ENCODE peak calls at places on chromosomes 16 and 17, in four cellular contexts. One of them, this sample, is unnamed.

GRCh38 chr17:44191389-44191788 is 4.6 kb downstream of the TMUB2 start:
- DNase-seq in mucosa of descending colon: no peak
- DNase-seq in prostate gland: no peak
- DNase-seq in naive thymus-derived CD4-positive, alpha-beta T cell: no peak
- DNase-seq in this sample: no peak

GRCh38 chr17:10623786-10624338 is 33.2 kb downstream of the MYH3 start:
- DNase-seq in mucosa of descending colon: no peak
- DNase-seq in naive thymus-derived CD4-positive, alpha-beta T cell: no peak
- DNase-seq in prostate gland: no peak
- DNase-seq in this sample: no peak

GRCh38 chr16:75289189-75289588 is 37.8 kb upstream of the BCAR1 start:
- DNase-seq in mucosa of descending colon: no peak
- DNase-seq in naive thymus-derived CD4-positive, alpha-beta T cell: no peak
- DNase-seq in prostate gland: no peak
- DNase-seq in this sample: no peak

GRCh38 chr16:3999479-3999868 is 116.8 kb downstream of the ADCY9 start:
- DNase-seq in prostate gland: no peak
- DNase-seq in naive thymus-derived CD4-positive, alpha-beta T cell: no peak
- DNase-seq in mucosa of descending colon: no peak
- DNase-seq in this sample: no peak

GRCh38 chr17:17724307-17724921 is 43.2 kb downstream of the RAI1 start:
- DNase-seq in naive thymus-derived CD4-positive, alpha-beta T cell: no peak
- DNase-seq in mucosa of descending colon: no peak
- DNase-seq in prostate gland: no peak
- DNase-seq in this sample: no peak

GRCh38 chr17:1179635-1180433 is at the start of gene ABR:
- DNase-seq in prostate gland: peak
- DNase-seq in mucosa of descending colon: peak
- DNase-seq in naive thymus-derived CD4-positive, alpha-beta T cell: peak
- DNase-seq in this sample: peak

GRCh38 chr17:8488931-8489330 is 53.2 kb downstream of the NDEL1 start:
- DNase-seq in prostate gland: no peak
- DNase-seq in naive thymus-derived CD4-positive, alpha-beta T cell: no peak
- DNase-seq in mucosa of descending colon: no peak
- DNase-seq in this sample: no peak

GRCh38 chr16:86252596-86252995 is 257.7 kb upstream of the FOXF1 start:
- DNase-seq in naive thymus-derived CD4-positive, alpha-beta T cell: no peak
- DNase-seq in prostate gland: no peak
- DNase-seq in mucosa of descending colon: no peak
- DNase-seq in this sample: no peak

GRCh38 chr17:17792551-17793377 is 44.0 kb downstream of the SREBF1 start:
- DNase-seq in prostate gland: no peak
- DNase-seq in mucosa of descending colon: no peak
- DNase-seq in naive thymus-derived CD4-positive, alpha-beta T cell: peak
- DNase-seq in this sample: no peak

GRCh38 chr16:55495616-55496289 is 13.1 kb upstream of the LPCAT2 start:
- DNase-seq in mucosa of descending colon: no peak
- DNase-seq in naive thymus-derived CD4-positive, alpha-beta T cell: no peak
- DNase-seq in prostate gland: peak
- DNase-seq in this sample: no peak

GRCh38 chr17:48107137-48108055 is at the start of gene SNX11:
- DNase-seq in prostate gland: peak
- DNase-seq in naive thymus-derived CD4-positive, alpha-beta T cell: peak
- DNase-seq in mucosa of descending colon: peak
- DNase-seq in this sample: peak

GRCh38 chr17:19311016-19311415 is 51.5 kb downstream of the B9D1 start:
- DNase-seq in prostate gland: no peak
- DNase-seq in naive thymus-derived CD4-positive, alpha-beta T cell: no peak
- DNase-seq in mucosa of descending colon: no peak
- DNase-seq in this sample: no peak

GRCh38 chr17:15891348-15891747 is 53.6 kb upstream of the ADORA2B start:
- DNase-seq in prostate gland: no peak
- DNase-seq in naive thymus-derived CD4-positive, alpha-beta T cell: no peak
- DNase-seq in mucosa of descending colon: no peak
- DNase-seq in this sample: no peak

GRCh38 chr16:497258-497657 is 30.3 kb upstream of the CAPN15 start:
- DNase-seq in prostate gland: no peak
- DNase-seq in naive thymus-derived CD4-positive, alpha-beta T cell: no peak
- DNase-seq in mucosa of descending colon: no peak
- DNase-seq in this sample: no peak

GRCh38 chr16:79380990-79381389 is 219.5 kb downstream of the MAF start:
- DNase-seq in mucosa of descending colon: no peak
- DNase-seq in naive thymus-derived CD4-positive, alpha-beta T cell: no peak
- DNase-seq in prostate gland: no peak
- DNase-seq in this sample: no peak

GRCh38 chr17:40910441-40910841 is 25.4 kb upstream of the KRT20 start:
- DNase-seq in naive thymus-derived CD4-positive, alpha-beta T cell: no peak
- DNase-seq in prostate gland: peak
- DNase-seq in mucosa of descending colon: no peak
- DNase-seq in this sample: no peak

GRCh38 chr17:72163474-72163873 is 42.7 kb downstream of the SOX9 start:
- DNase-seq in mucosa of descending colon: no peak
- DNase-seq in prostate gland: no peak
- DNase-seq in naive thymus-derived CD4-positive, alpha-beta T cell: no peak
- DNase-seq in this sample: no peak

GRCh38 chr17:37671813-37672544 is 28.7 kb upstream of the DDX52 start:
- DNase-seq in naive thymus-derived CD4-positive, alpha-beta T cell: no peak
- DNase-seq in prostate gland: no peak
- DNase-seq in mucosa of descending colon: no peak
- DNase-seq in this sample: no peak

GRCh38 chr17:71902931-71903506 is 217.8 kb upstream of the SOX9 start:
- DNase-seq in prostate gland: no peak
- DNase-seq in naive thymus-derived CD4-positive, alpha-beta T cell: no peak
- DNase-seq in mucosa of descending colon: no peak
- DNase-seq in this sample: no peak

GRCh38 chr16:53743149-53743566 is 39.2 kb downstream of the FTO start:
- DNase-seq in prostate gland: no peak
- DNase-seq in mucosa of descending colon: no peak
- DNase-seq in naive thymus-derived CD4-positive, alpha-beta T cell: peak
- DNase-seq in this sample: peak

GRCh38 chr17:5741810-5742209 is 157.5 kb upstream of the NLRP1 start:
- DNase-seq in prostate gland: no peak
- DNase-seq in mucosa of descending colon: no peak
- DNase-seq in naive thymus-derived CD4-positive, alpha-beta T cell: no peak
- DNase-seq in this sample: no peak

GRCh38 chr16:69077251-69077650 is 28.2 kb upstream of the HAS3 start:
- DNase-seq in naive thymus-derived CD4-positive, alpha-beta T cell: no peak
- DNase-seq in prostate gland: no peak
- DNase-seq in mucosa of descending colon: no peak
- DNase-seq in this sample: no peak

GRCh38 chr17:1067282-1067956 is 70.5 kb downstream of the TIMM22 start:
- DNase-seq in mucosa of descending colon: peak
- DNase-seq in naive thymus-derived CD4-positive, alpha-beta T cell: no peak
- DNase-seq in prostate gland: no peak
- DNase-seq in this sample: no peak

DNA sequence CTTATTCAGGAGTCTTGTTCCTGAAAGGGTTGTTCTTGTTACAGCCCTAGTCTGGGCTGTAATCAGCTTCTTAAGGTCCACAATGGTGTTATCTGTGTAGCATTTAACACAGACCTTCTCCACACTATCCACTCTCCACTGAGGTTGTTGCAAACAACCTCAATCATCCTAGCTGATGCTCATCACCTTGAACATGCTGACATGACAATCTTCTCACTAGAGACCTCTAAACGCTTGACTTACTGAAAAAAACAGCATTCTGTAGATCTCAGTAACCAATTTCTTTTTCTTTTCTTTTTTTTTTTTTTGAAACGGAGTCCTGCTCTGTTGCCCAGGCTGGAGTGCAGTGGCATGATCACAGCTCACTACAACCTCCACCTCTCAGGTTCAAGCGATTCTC is 3.6 kb downstream of the TNFRSF17 start:
- DNase-seq in prostate gland: no peak
- DNase-seq in naive thymus-derived CD4-positive, alpha-beta T cell: no peak
- DNase-seq in mucosa of descending colon: no peak
- DNase-seq in this sample: no peak
- H3K4me3 ChIP-seq in prostate gland: no peak
- H3K4me3 ChIP-seq in naive thymus-derived CD4-positive, alpha-beta T cell: no peak
- H3K4me3 ChIP-seq in mucosa of descending colon: no peak
- H3K4me3 ChIP-seq in this sample: no peak

GRCh38 chr17:73645050-73645871 is 1.0 kb upstream of the SDK2 start:
- DNase-seq in naive thymus-derived CD4-positive, alpha-beta T cell: peak
- DNase-seq in prostate gland: peak
- DNase-seq in mucosa of descending colon: no peak
- DNase-seq in this sample: no peak
- H3K4me3 ChIP-seq in naive thymus-derived CD4-positive, alpha-beta T cell: no peak
- H3K4me3 ChIP-seq in prostate gland: peak
- H3K4me3 ChIP-seq in mucosa of descending colon: no peak
- H3K4me3 ChIP-seq in this sample: no peak

DNA sequence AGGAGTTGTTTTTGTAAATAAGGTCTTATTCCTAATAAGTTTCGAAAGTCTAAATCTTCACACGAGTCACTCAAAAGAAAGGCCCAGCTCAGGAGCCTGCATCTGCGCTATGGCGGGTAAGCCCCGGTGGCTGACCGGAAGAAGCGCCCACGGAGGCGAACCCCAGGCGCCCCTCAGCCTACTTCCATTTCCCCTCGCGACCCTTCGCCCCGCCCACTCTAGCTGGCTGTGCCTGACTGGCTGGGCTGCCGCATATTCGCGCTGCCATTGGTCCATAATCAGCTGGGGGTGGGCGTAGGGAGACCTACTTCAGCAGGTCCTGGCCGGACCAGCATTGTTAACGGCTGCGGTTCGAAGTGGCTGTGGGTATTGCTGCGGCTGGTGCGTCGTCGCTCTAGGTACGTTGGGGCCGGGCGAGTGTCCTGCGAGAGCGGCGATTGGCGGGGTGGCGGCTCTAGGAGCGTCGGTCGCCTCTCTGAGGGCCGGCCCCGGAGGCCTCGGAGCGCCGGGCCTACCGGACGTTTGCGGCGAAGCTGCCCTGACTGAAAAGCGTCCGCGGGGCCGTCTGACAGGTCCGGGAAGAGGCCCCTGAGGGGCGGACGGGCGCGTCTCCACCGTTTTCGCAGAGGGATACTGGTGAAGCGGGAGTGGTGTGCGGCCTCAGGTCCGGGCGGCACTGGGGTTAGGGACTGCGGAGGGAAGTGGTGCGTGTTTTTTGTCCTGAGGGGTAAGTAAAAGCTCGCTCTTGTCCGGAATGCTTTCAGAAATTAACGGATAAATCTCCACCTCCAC is at the start of gene ATF7IP2:
- DNase-seq in mucosa of descending colon: peak
- DNase-seq in prostate gland: peak
- DNase-seq in naive thymus-derived CD4-positive, alpha-beta T cell: peak
- DNase-seq in this sample: peak
- H3K4me3 ChIP-seq in mucosa of descending colon: peak
- H3K4me3 ChIP-seq in prostate gland: peak
- H3K4me3 ChIP-seq in naive thymus-derived CD4-positive, alpha-beta T cell: peak
- H3K4me3 ChIP-seq in this sample: peak

GRCh38 chr17:61704935-61705449 is 114.0 kb upstream of the NACA2 start:
- DNase-seq in naive thymus-derived CD4-positive, alpha-beta T cell: no peak
- DNase-seq in prostate gland: no peak
- DNase-seq in mucosa of descending colon: no peak
- DNase-seq in this sample: no peak
- H3K4me3 ChIP-seq in naive thymus-derived CD4-positive, alpha-beta T cell: no peak
- H3K4me3 ChIP-seq in prostate gland: no peak
- H3K4me3 ChIP-seq in mucosa of descending colon: no peak
- H3K4me3 ChIP-seq in this sample: no peak

GRCh38 chr16:17348042-17348783 is 122.5 kb downstream of the XYLT1 start:
- DNase-seq in mucosa of descending colon: peak
- DNase-seq in prostate gland: no peak
- DNase-seq in naive thymus-derived CD4-positive, alpha-beta T cell: no peak
- DNase-seq in this sample: peak

GRCh38 chr16:17348826-17349225 is 121.9 kb downstream of the XYLT1 start:
- DNase-seq in mucosa of descending colon: peak
- DNase-seq in prostate gland: no peak
- DNase-seq in naive thymus-derived CD4-positive, alpha-beta T cell: no peak
- DNase-seq in this sample: no peak

GRCh38 chr16:17346441-17346773 is 124.4 kb downstream of the XYLT1 start:
- DNase-seq in mucosa of descending colon: no peak
- DNase-seq in naive thymus-derived CD4-positive, alpha-beta T cell: no peak
- DNase-seq in prostate gland: no peak
- DNase-seq in this sample: no peak

GRCh38 chr16:17346774-17347569 is 123.8 kb downstream of the XYLT1 start:
- DNase-seq in naive thymus-derived CD4-positive, alpha-beta T cell: no peak
- DNase-seq in prostate gland: peak
- DNase-seq in mucosa of descending colon: peak
- DNase-seq in this sample: no peak

GRCh38 chr16:17347624-17348023 is 123.1 kb downstream of the XYLT1 start:
- DNase-seq in prostate gland: no peak
- DNase-seq in mucosa of descending colon: peak
- DNase-seq in naive thymus-derived CD4-positive, alpha-beta T cell: no peak
- DNase-seq in this sample: no peak
- H3K4me3 ChIP-seq in prostate gland: no peak
- H3K4me3 ChIP-seq in mucosa of descending colon: no peak
- H3K4me3 ChIP-seq in naive thymus-derived CD4-positive, alpha-beta T cell: no peak
- H3K4me3 ChIP-seq in this sample: peak

DNA sequence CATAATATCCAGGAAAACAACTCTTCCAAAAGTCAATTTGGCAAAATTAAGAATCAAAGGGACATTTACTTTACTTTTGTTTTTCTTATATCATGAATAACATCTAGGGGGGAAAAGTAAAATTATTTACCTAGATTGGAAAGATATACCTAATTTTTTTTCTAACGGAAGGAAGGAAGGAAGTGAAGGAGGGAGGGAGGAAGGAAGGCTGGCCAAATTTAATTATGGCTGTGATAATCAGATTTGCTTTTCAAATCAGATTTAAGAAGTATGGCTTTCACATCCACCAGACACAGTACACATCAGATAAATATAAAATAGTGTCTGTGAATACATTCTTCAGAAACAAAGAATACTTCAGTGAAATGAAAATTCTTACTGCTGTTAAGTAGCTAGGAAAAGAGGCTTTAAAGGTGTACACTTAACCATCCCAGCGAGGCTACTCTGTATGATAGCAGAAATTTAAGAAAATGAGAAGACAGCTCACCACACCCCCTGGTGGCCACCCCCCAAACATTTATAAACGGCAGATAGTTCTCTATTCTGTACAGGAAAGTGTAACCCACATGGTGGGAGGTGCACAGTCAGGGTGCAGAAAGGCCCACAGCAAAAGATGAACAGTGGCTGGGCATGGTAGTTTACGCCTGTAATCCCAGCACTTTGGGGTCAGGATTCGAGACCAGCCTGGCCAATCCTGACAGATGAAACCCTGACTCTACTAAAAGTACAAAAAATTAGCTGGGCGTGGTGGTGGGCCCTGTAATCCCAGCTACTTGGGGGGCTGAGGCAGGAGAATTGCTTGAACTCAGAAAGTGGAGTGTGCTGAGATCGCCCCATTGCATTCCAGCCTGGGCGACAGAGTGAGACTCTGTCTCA is 150.9 kb downstream of the SSH2 start:
- DNase-seq in prostate gland: peak
- DNase-seq in mucosa of descending colon: no peak
- DNase-seq in naive thymus-derived CD4-positive, alpha-beta T cell: peak
- DNase-seq in this sample: peak
- H3K4me3 ChIP-seq in prostate gland: no peak
- H3K4me3 ChIP-seq in mucosa of descending colon: no peak
- H3K4me3 ChIP-seq in naive thymus-derived CD4-positive, alpha-beta T cell: no peak
- H3K4me3 ChIP-seq in this sample: no peak

This sample was measured in CD4-positive, CD25-positive, alpha-beta regulatory T cell.